ENCODE peak calls at places on chromosomes 6 and 20, in ten cellular contexts. One of them, this sample, is unnamed.

GRCh38 chr6:16758163-16758975 is 2.9 kb downstream of the ATXN1 start:
- DNase-seq in nephron progenitor cell: peak
- DNase-seq in AG09319: no peak
- DNase-seq in activated B cell treated with CpG ODN at 0.5 μM for 24 hours: no peak
- DNase-seq in HepG2: peak
- DNase-seq in lower lobe of right lung: no peak
- DNase-seq in endothelial cell: peak
- DNase-seq in heart left ventricle: no peak
- DNase-seq in WTC11: no peak
- DNase-seq in psoas muscle: no peak
- DNase-seq in this sample: no peak

GRCh38 chr6:159075506-159076100 is 30.8 kb upstream of the TAGAP start:
- DNase-seq in HepG2: no peak
- DNase-seq in psoas muscle: no peak
- DNase-seq in nephron progenitor cell: no peak
- DNase-seq in AG09319: no peak
- DNase-seq in lower lobe of right lung: no peak
- DNase-seq in WTC11: no peak
- DNase-seq in endothelial cell: no peak
- DNase-seq in heart left ventricle: peak
- DNase-seq in activated B cell treated with CpG ODN at 0.5 μM for 24 hours: no peak
- DNase-seq in this sample: no peak

GRCh38 chr20:46354207-46354555 is 45.9 kb upstream of the CDH22 start:
- DNase-seq in WTC11: no peak
- DNase-seq in heart left ventricle: no peak
- DNase-seq in psoas muscle: no peak
- DNase-seq in nephron progenitor cell: no peak
- DNase-seq in activated B cell treated with CpG ODN at 0.5 μM for 24 hours: no peak
- DNase-seq in endothelial cell: no peak
- DNase-seq in lower lobe of right lung: peak
- DNase-seq in AG09319: no peak
- DNase-seq in HepG2: no peak
- DNase-seq in this sample: no peak

GRCh38 chr6:89144358-89145041 is 1.4 kb upstream of the PM20D2 start:
- DNase-seq in nephron progenitor cell: no peak
- DNase-seq in psoas muscle: no peak
- DNase-seq in lower lobe of right lung: no peak
- DNase-seq in heart left ventricle: no peak
- DNase-seq in WTC11: no peak
- DNase-seq in activated B cell treated with CpG ODN at 0.5 μM for 24 hours: no peak
- DNase-seq in endothelial cell: no peak
- DNase-seq in HepG2: no peak
- DNase-seq in AG09319: no peak
- DNase-seq in this sample: peak

GRCh38 chr6:127147576-127147975 is 29.1 kb downstream of the RSPO3 start:
- DNase-seq in lower lobe of right lung: no peak
- DNase-seq in psoas muscle: no peak
- DNase-seq in AG09319: no peak
- DNase-seq in endothelial cell: no peak
- DNase-seq in nephron progenitor cell: no peak
- DNase-seq in HepG2: no peak
- DNase-seq in WTC11: no peak
- DNase-seq in heart left ventricle: no peak
- DNase-seq in activated B cell treated with CpG ODN at 0.5 μM for 24 hours: no peak
- DNase-seq in this sample: no peak

GRCh38 chr6:35449287-35449881 is 2.8 kb upstream of the FANCE start:
- DNase-seq in endothelial cell: no peak
- DNase-seq in AG09319: peak
- DNase-seq in nephron progenitor cell: peak
- DNase-seq in heart left ventricle: no peak
- DNase-seq in psoas muscle: no peak
- DNase-seq in HepG2: peak
- DNase-seq in WTC11: no peak
- DNase-seq in lower lobe of right lung: no peak
- DNase-seq in activated B cell treated with CpG ODN at 0.5 μM for 24 hours: peak
- DNase-seq in this sample: peak

GRCh38 chr20:2299301-2299700 is 3.5 kb downstream of the TGM3 start:
- DNase-seq in HepG2: no peak
- DNase-seq in AG09319: no peak
- DNase-seq in nephron progenitor cell: no peak
- DNase-seq in endothelial cell: no peak
- DNase-seq in heart left ventricle: no peak
- DNase-seq in activated B cell treated with CpG ODN at 0.5 μM for 24 hours: no peak
- DNase-seq in WTC11: no peak
- DNase-seq in lower lobe of right lung: peak
- DNase-seq in psoas muscle: peak
- DNase-seq in this sample: no peak

GRCh38 chr6:149900620-149901443 is 2.9 kb upstream of the RAET1E start:
- DNase-seq in AG09319: no peak
- DNase-seq in HepG2: no peak
- DNase-seq in WTC11: no peak
- DNase-seq in activated B cell treated with CpG ODN at 0.5 μM for 24 hours: no peak
- DNase-seq in nephron progenitor cell: no peak
- DNase-seq in endothelial cell: no peak
- DNase-seq in heart left ventricle: no peak
- DNase-seq in lower lobe of right lung: no peak
- DNase-seq in psoas muscle: no peak
- DNase-seq in this sample: no peak

GRCh38 chr6:133242761-133243590 is 1.8 kb downstream of the EYA4 start:
- DNase-seq in AG09319: no peak
- DNase-seq in lower lobe of right lung: no peak
- DNase-seq in endothelial cell: peak
- DNase-seq in HepG2: no peak
- DNase-seq in psoas muscle: peak
- DNase-seq in nephron progenitor cell: peak
- DNase-seq in activated B cell treated with CpG ODN at 0.5 μM for 24 hours: no peak
- DNase-seq in WTC11: peak
- DNase-seq in heart left ventricle: peak
- DNase-seq in this sample: no peak

GRCh38 chr6:152301806-152302568 is 335.2 kb downstream of the SYNE1 start:
- DNase-seq in WTC11: peak
- DNase-seq in nephron progenitor cell: peak
- DNase-seq in psoas muscle: peak
- DNase-seq in lower lobe of right lung: peak
- DNase-seq in endothelial cell: peak
- DNase-seq in HepG2: peak
- DNase-seq in heart left ventricle: peak
- DNase-seq in AG09319: peak
- DNase-seq in activated B cell treated with CpG ODN at 0.5 μM for 24 hours: peak
- DNase-seq in this sample: peak
- TF ChIP-seq CTCF in WTC11: peak
- TF ChIP-seq CTCF in nephron progenitor cell: peak
- TF ChIP-seq CTCF in psoas muscle: peak
- TF ChIP-seq CTCF in lower lobe of right lung: peak
- TF ChIP-seq CTCF in endothelial cell: peak
- TF ChIP-seq CTCF in HepG2: peak
- TF ChIP-seq CTCF in heart left ventricle: peak
- TF ChIP-seq CTCF in AG09319: peak
- TF ChIP-seq CTCF in activated B cell treated with CpG ODN at 0.5 μM for 24 hours: no peak
- TF ChIP-seq CTCF in this sample: peak

DNA sequence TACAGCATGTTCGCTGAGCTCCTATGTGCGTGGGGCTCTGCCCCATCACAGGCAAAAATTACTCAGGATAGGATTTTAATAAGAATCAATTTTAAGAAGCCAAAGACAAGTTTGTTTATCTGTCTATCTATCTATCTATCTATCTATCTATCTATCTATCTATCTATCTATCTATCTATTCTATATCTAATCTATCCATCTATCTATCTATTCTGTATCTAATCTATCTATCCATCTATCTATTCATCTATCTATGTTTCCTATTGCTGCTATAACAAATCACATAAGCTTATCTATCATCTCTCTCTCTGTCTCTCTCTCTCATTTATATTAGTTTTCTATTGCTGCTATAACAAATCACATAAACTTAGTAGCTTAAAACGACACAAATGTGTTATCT is 1.7 kb downstream of the ARHGAP40 start:
- DNase-seq in WTC11: no peak
- DNase-seq in psoas muscle: no peak
- DNase-seq in activated B cell treated with CpG ODN at 0.5 μM for 24 hours: no peak
- DNase-seq in AG09319: no peak
- DNase-seq in lower lobe of right lung: no peak
- DNase-seq in heart left ventricle: no peak
- DNase-seq in endothelial cell: no peak
- DNase-seq in nephron progenitor cell: no peak
- DNase-seq in HepG2: no peak
- DNase-seq in this sample: no peak
- TF ChIP-seq CTCF in WTC11: no peak
- TF ChIP-seq CTCF in psoas muscle: no peak
- TF ChIP-seq CTCF in activated B cell treated with CpG ODN at 0.5 μM for 24 hours: no peak
- TF ChIP-seq CTCF in AG09319: no peak
- TF ChIP-seq CTCF in lower lobe of right lung: no peak
- TF ChIP-seq CTCF in heart left ventricle: no peak
- TF ChIP-seq CTCF in endothelial cell: no peak
- TF ChIP-seq CTCF in nephron progenitor cell: no peak
- TF ChIP-seq CTCF in HepG2: no peak
- TF ChIP-seq CTCF in this sample: no peak

GRCh38 chr6:110646951-110647910 is 168.0 kb downstream of the CDK19 start:
- DNase-seq in endothelial cell: no peak
- DNase-seq in activated B cell treated with CpG ODN at 0.5 μM for 24 hours: no peak
- DNase-seq in HepG2: no peak
- DNase-seq in AG09319: no peak
- DNase-seq in nephron progenitor cell: no peak
- DNase-seq in WTC11: peak
- DNase-seq in psoas muscle: no peak
- DNase-seq in lower lobe of right lung: no peak
- DNase-seq in heart left ventricle: no peak
- DNase-seq in this sample: no peak
- TF ChIP-seq CTCF in endothelial cell: peak
- TF ChIP-seq CTCF in activated B cell treated with CpG ODN at 0.5 μM for 24 hours: no peak
- TF ChIP-seq CTCF in HepG2: peak
- TF ChIP-seq CTCF in AG09319: peak
- TF ChIP-seq CTCF in nephron progenitor cell: peak
- TF ChIP-seq CTCF in WTC11: peak
- TF ChIP-seq CTCF in psoas muscle: no peak
- TF ChIP-seq CTCF in lower lobe of right lung: peak
- TF ChIP-seq CTCF in heart left ventricle: no peak
- TF ChIP-seq CTCF in this sample: no peak

DNA sequence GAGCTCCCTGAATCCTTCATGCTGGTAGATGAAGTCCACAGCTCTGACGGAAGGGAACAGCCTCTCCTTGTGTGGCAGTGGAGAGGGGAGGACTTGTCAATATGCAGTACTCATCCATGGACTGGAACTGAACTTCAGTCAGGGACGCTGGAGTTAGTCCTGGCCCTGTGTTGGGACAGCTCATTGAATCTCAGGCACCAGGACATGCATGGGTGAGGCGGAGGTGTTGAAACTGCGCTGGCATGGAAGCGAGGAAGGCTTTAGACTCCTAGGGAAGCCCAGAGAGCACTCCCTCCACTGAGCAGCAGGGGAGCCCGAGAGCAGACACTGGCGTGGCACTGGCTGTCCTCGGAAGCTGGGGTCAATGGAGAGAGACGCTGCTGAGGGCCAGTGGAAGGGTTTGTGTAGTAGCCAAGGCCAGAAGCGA is 161.3 kb upstream of the GGTLC1 start:
- DNase-seq in lower lobe of right lung: no peak
- DNase-seq in activated B cell treated with CpG ODN at 0.5 μM for 24 hours: no peak
- DNase-seq in WTC11: peak
- DNase-seq in endothelial cell: peak
- DNase-seq in AG09319: no peak
- DNase-seq in psoas muscle: no peak
- DNase-seq in nephron progenitor cell: peak
- DNase-seq in heart left ventricle: peak
- DNase-seq in HepG2: peak
- DNase-seq in this sample: no peak
- TF ChIP-seq CTCF in lower lobe of right lung: peak
- TF ChIP-seq CTCF in activated B cell treated with CpG ODN at 0.5 μM for 24 hours: no peak
- TF ChIP-seq CTCF in WTC11: peak
- TF ChIP-seq CTCF in endothelial cell: peak
- TF ChIP-seq CTCF in AG09319: peak
- TF ChIP-seq CTCF in psoas muscle: no peak
- TF ChIP-seq CTCF in nephron progenitor cell: peak
- TF ChIP-seq CTCF in heart left ventricle: peak
- TF ChIP-seq CTCF in HepG2: peak
- TF ChIP-seq CTCF in this sample: no peak

GRCh38 chr6:83417880-83418663 is 12.8 kb downstream of the ME1 start:
- DNase-seq in nephron progenitor cell: no peak
- DNase-seq in psoas muscle: no peak
- DNase-seq in activated B cell treated with CpG ODN at 0.5 μM for 24 hours: no peak
- DNase-seq in AG09319: peak
- DNase-seq in lower lobe of right lung: no peak
- DNase-seq in WTC11: no peak
- DNase-seq in endothelial cell: no peak
- DNase-seq in heart left ventricle: no peak
- DNase-seq in HepG2: peak
- DNase-seq in this sample: peak
- TF ChIP-seq CTCF in nephron progenitor cell: peak
- TF ChIP-seq CTCF in psoas muscle: peak
- TF ChIP-seq CTCF in activated B cell treated with CpG ODN at 0.5 μM for 24 hours: no peak
- TF ChIP-seq CTCF in AG09319: peak
- TF ChIP-seq CTCF in lower lobe of right lung: peak
- TF ChIP-seq CTCF in WTC11: no peak
- TF ChIP-seq CTCF in endothelial cell: peak
- TF ChIP-seq CTCF in heart left ventricle: peak
- TF ChIP-seq CTCF in HepG2: peak
- TF ChIP-seq CTCF in this sample: no peak

DNA sequence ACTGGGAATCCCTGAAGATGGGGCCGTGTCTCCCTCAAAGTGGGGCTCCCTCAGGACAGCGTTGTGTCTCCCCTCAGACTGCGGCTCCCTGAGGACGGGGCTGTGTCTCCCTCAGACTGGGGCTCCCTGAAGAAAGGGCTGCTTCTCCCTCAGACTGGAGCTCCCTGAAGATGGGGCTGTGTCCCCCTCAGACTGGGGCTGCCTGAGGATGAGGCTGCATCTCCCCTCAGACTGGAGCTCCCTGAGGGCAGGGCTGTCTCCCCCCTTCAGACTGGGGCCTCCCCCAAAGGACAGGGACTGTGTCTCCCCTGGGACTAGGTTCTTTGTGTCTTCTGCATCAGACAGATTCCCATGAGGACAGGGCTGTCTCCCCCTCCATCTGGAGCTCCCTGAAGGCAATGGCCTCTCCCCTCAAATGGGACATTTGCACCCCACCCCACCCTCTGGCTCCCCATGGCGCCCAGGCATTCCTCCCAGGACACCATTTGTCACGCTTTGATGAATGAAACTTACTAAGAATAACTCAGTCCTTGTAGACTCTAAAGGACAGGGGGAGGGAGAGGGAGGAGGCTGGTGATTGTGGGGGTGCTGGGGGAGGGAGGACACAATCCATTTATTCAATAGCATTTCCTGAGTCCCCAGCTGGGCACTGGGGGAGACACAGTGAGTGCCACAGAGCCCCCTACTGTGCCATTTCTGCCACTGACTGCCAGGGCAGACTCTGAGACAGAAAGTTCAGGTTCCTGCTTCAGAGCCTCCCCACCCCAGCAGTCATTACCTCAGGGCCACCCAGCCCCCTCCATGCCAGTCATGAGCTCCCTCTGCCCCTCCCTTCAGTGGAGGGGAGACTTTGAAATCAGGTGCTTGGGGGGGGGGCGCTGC is 122.4 kb downstream of the MRPL14 start:
- DNase-seq in nephron progenitor cell: no peak
- DNase-seq in HepG2: no peak
- DNase-seq in AG09319: no peak
- DNase-seq in activated B cell treated with CpG ODN at 0.5 μM for 24 hours: no peak
- DNase-seq in WTC11: no peak
- DNase-seq in lower lobe of right lung: no peak
- DNase-seq in psoas muscle: peak
- DNase-seq in heart left ventricle: peak
- DNase-seq in endothelial cell: no peak
- DNase-seq in this sample: peak
- TF ChIP-seq CTCF in nephron progenitor cell: no peak
- TF ChIP-seq CTCF in HepG2: peak
- TF ChIP-seq CTCF in AG09319: peak
- TF ChIP-seq CTCF in activated B cell treated with CpG ODN at 0.5 μM for 24 hours: no peak
- TF ChIP-seq CTCF in WTC11: no peak
- TF ChIP-seq CTCF in lower lobe of right lung: no peak
- TF ChIP-seq CTCF in psoas muscle: no peak
- TF ChIP-seq CTCF in heart left ventricle: no peak
- TF ChIP-seq CTCF in endothelial cell: no peak
- TF ChIP-seq CTCF in this sample: peak